ENCODE peak calls at places on chromosomes 4 and X, in five cellular contexts. R is GM12878, G is H1, B is HepG2, Y is K562. J is an unnamed sample.

GRCh38 chr4:137700072-137700471 is 167.8 kb upstream of the PCDH18 start:
- DNase-seq in R (no peak), G (no peak), B (no peak), Y (no peak), J (no peak)

GRCh38 chr4:163651761-163652160 is 157.3 kb downstream of the TMA16 start:
- DNase-seq in R (no peak), G (no peak), B (no peak), Y (peak), J (no peak)

GRCh38 chr4:127261476-127261875 is 371.3 kb upstream of the INTU start:
- DNase-seq in R (no peak), G (no peak), B (no peak), Y (no peak), J (no peak)

GRCh38 chr4:155391932-155392331 is 15.2 kb upstream of the MAP9 start:
- DNase-seq in R (no peak), G (no peak), B (no peak), Y (no peak), J (no peak)

GRCh38 chr4:169018406-169018805 is 8.4 kb upstream of the CBR4 start:
- DNase-seq in R (no peak), G (no peak), B (no peak), Y (no peak), J (no peak)

GRCh38 chrX:129965166-129965565 is 17.3 kb upstream of the BCORL1 start:
- DNase-seq in R (no peak), G (no peak), B (no peak), Y (no peak), J (no peak)

GRCh38 chr4:55318135-55318534 is 27.9 kb upstream of the SRD5A3 start:
- DNase-seq in R (no peak), G (no peak), B (no peak), Y (no peak), J (no peak)

GRCh38 chrX:70168238-70169188 is 8.8 kb upstream of the DGAT2L6 start:
- DNase-seq in R (no peak), G (peak), B (peak), Y (peak), J (peak)

GRCh38 chrX:129983575-129984131 is 1.2 kb downstream of the BCORL1 start:
- DNase-seq in R (no peak), G (no peak), B (no peak), Y (peak), J (no peak)

GRCh38 chrX:9180623-9181022 is 146.7 kb upstream of the FAM9B start:
- DNase-seq in R (no peak), G (peak), B (no peak), Y (no peak), J (no peak)

GRCh38 chr4:1050486-1051213 is 39.2 kb downstream of the FGFRL1 start:
- DNase-seq in R (no peak), G (no peak), B (no peak), Y (no peak), J (no peak)

GRCh38 chr4:183635333-183635732 is 23.7 kb downstream of the RWDD4 start:
- DNase-seq in R (no peak), G (no peak), B (no peak), Y (no peak), J (no peak)

GRCh38 chr4:1099684-1100335 is 13.6 kb downstream of the RNF212 start:
- DNase-seq in R (no peak), G (no peak), B (no peak), Y (no peak), J (no peak)

GRCh38 chr4:143771269-143771668 is 70.8 kb upstream of the FREM3 start:
- DNase-seq in R (no peak), G (no peak), B (no peak), Y (no peak), J (no peak)

GRCh38 chr4:143773998-143774898 is 73.8 kb upstream of the FREM3 start:
- DNase-seq in R (peak), G (peak), B (peak), Y (peak), J (peak)
- TF ChIP-seq ATF3 in R (no peak), G (no peak), B (no peak), Y (peak), J (no peak)

GRCh38 chrX:135425026-135425425 is 3.3 kb downstream of the SMIM10L2A start:
- DNase-seq in R (no peak), G (no peak), B (no peak), Y (no peak), J (no peak)
- H3K4me2 ChIP-seq in R (no peak), G (no peak), B (no peak), Y (no peak), J (no peak)

DNA sequence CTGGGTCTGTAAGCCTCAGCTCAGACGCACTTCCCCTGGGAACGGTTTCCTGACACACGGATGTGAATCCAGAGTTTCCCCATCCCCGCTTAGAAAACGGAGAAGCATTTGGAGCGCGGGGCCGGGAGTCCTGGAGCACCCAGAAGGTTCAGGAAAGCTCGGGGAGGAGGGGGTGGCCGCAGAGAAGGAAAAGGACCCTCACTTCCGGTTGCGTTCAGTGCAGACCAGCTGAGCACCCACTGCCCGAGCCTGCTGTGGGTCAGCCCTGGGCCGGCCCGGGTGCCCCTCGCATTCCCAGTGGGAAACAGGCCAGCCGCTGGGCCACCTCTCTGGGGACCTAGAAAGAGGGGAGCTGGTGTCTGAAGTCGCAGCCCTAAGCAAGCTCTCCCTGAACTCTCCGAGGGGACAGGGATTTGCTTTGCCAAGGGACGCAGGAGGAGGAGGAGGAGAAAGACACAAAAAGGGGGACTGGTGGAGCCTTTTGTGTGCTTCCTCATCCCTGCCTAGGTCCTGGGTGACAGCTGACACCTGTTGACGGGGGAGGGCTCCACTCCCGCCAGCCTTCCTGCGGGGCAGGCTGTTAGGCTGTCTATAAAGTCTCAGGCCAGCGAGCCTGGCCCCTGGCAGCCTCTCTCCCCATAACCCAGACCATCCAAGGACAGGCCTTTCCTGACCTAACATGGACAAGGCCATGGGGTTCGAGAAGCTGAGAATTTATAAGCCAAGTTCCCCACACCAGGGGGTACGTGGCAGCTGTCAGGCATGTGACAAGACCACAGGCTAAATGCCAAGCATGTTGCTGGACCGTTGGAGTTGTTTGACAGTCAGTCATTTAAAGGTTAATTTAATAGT is 696 bp upstream of the EVC2 start:
- DNase-seq in R (no peak), G (no peak), B (no peak), Y (no peak), J (no peak)
- TF ChIP-seq ATF3 in R (no peak), G (no peak), B (no peak), Y (no peak), J (no peak)

GRCh38 chr4:74874785-74875367 is 58.0 kb upstream of the PARM1 start:
- DNase-seq in R (peak), G (no peak), B (peak), Y (peak), J (peak)

GRCh38 chr4:74878323-74878722 is 54.6 kb upstream of the PARM1 start:
- DNase-seq in R (no peak), G (no peak), B (no peak), Y (no peak), J (no peak)

GRCh38 chr4:74873545-74874295 is 59.2 kb upstream of the PARM1 start:
- DNase-seq in R (peak), G (no peak), B (no peak), Y (no peak), J (no peak)

DNA sequence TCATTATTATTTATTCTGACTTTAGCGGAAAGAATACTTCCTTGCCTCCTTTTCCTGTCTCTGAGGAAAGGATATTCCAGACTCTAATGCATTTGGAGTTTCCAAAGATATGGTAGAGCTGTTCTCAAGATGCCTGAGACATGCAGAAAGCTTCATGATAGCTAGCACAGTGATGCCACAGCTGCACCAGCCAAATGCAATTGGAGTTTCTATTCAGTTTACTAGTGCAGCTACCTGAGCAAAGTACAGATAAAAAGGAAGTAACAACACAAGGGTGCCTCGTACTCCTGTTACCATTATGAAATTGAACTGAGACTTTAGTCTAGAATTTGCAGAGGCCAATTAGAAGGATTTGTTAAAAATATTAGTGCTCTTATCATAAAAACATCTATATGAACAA is 57.5 kb upstream of the PARM1 start:
- DNase-seq in R (no peak), G (no peak), B (no peak), Y (no peak), J (no peak)
- H3K4me2 ChIP-seq in R (no peak), G (no peak), B (no peak), Y (no peak), J (no peak)

GRCh38 chr4:188147776-188148175 is 8.5 kb downstream of the TRIML1 start:
- DNase-seq in R (no peak), G (no peak), B (no peak), Y (no peak), J (no peak)

GRCh38 chr4:188147176-188147575 is 7.9 kb downstream of the TRIML1 start:
- DNase-seq in R (no peak), G (no peak), B (no peak), Y (no peak), J (no peak)

GRCh38 chr4:188145626-188146025 is 6.4 kb downstream of the TRIML1 start:
- DNase-seq in R (no peak), G (no peak), B (no peak), Y (no peak), J (no peak)

GRCh38 chr4:188146618-188147017 is 7.4 kb downstream of the TRIML1 start:
- DNase-seq in R (no peak), G (no peak), B (no peak), Y (no peak), J (no peak)

GRCh38 chr4:188143731-188144130 is 4.5 kb downstream of the TRIML1 start:
- DNase-seq in R (no peak), G (no peak), B (no peak), Y (no peak), J (no peak)
- TF ChIP-seq ATF3 in R (no peak), G (no peak), B (no peak), Y (no peak), J (no peak)

GRCh38 chr4:162163892-162164759 is at the start of gene FSTL5:
- DNase-seq in R (no peak), G (peak), B (peak), Y (peak), J (no peak)

GRCh38 chr4:162162672-162163071 is 1.1 kb downstream of the FSTL5 start:
- DNase-seq in R (no peak), G (no peak), B (no peak), Y (no peak), J (no peak)

DNA sequence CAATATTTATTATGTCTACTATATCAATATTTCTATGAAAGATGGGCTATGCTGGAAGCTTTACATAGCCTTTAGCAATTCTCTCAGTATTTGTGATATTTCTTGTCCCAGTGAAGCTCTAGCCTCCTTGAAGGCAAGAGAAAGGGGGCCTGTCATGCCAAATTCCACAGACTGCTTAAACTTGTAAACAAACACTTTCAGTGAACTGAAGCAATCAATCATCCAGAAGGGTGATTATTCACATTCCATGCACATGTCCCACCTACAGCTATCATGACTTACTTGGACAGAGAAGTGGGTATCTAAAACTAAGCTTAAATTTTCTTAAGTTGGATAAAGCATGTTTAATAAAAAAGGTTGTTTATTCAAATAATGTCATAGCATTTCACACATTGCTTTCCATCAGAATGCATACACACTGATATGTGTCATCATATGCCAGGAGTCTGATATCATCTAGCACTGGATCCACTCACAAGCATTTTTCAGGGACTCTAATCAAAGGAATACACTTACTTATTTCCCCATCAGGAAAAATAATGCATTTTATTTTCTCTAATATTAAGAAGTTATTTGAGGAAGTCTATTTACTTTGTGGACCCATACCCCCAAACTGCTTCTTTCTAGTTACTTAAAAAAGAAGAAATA is 1.2 kb upstream of the FSTL5 start:
- DNase-seq in R (no peak), G (no peak), B (no peak), Y (no peak), J (no peak)
- H3K4me2 ChIP-seq in R (no peak), G (peak), B (no peak), Y (no peak), J (peak)

GRCh38 chr4:174538123-174538875 is 16.0 kb upstream of the HPGD start:
- DNase-seq in R (peak), G (no peak), B (peak), Y (peak), J (no peak)
- TF ChIP-seq ATF3 in R (no peak), G (no peak), B (no peak), Y (no peak), J (no peak)

GRCh38 chr4:2870098-2870497 is 26.5 kb downstream of the ADD1 start:
- DNase-seq in R (no peak), G (no peak), B (no peak), Y (no peak), J (no peak)
- H3K4me2 ChIP-seq in R (no peak), G (no peak), B (peak), Y (no peak), J (no peak)

GRCh38 chr4:16140520-16141249 is 56.9 kb upstream of the PROM1 start:
- DNase-seq in R (no peak), G (no peak), B (peak), Y (no peak), J (peak)
- TF ChIP-seq ATF3 in R (no peak), G (no peak), B (no peak), Y (no peak), J (no peak)

J was measured in HCT116.